ENCODE peak calls at places on chromosomes 2 and 18, in eight cellular contexts. One of them, this sample, is unnamed.

GRCh38 chr2:31812051-31812798 is 198.6 kb downstream of the MEMO1 start:
- DNase-seq in HFF-Myc: no peak
- DNase-seq in mesothelial cell of epicardium: no peak
- DNase-seq in right lobe of liver: peak; percentile 56
- DNase-seq in activated CD8-positive, alpha-beta memory T cell treated with anti-CD3 and anti-CD28 coated beads for 48 hours: no peak
- DNase-seq in astrocyte: no peak
- DNase-seq in NB4: peak; percentile 67
- DNase-seq in SK-MEL-5: no peak
- DNase-seq in this sample: no peak

GRCh38 chr2:62465741-62466500 is 40.1 kb downstream of the TMEM17 start:
- DNase-seq in HFF-Myc: no peak
- DNase-seq in NB4: peak; percentile 37
- DNase-seq in astrocyte: peak; percentile 6
- DNase-seq in mesothelial cell of epicardium: no peak
- DNase-seq in right lobe of liver: no peak
- DNase-seq in activated CD8-positive, alpha-beta memory T cell treated with anti-CD3 and anti-CD28 coated beads for 48 hours: no peak
- DNase-seq in SK-MEL-5: no peak
- DNase-seq in this sample: no peak

GRCh38 chr2:168705534-168706470 is 96.6 kb upstream of the NOSTRIN start:
- DNase-seq in NB4: peak; percentile 57
- DNase-seq in HFF-Myc: no peak
- DNase-seq in SK-MEL-5: peak; percentile 54
- DNase-seq in mesothelial cell of epicardium: no peak
- DNase-seq in astrocyte: no peak
- DNase-seq in right lobe of liver: no peak
- DNase-seq in activated CD8-positive, alpha-beta memory T cell treated with anti-CD3 and anti-CD28 coated beads for 48 hours: no peak
- DNase-seq in this sample: no peak

GRCh38 chr18:14577971-14578370 is 34.6 kb upstream of the POTEC start:
- DNase-seq in NB4: no peak
- DNase-seq in astrocyte: no peak
- DNase-seq in SK-MEL-5: no peak
- DNase-seq in HFF-Myc: no peak
- DNase-seq in right lobe of liver: no peak
- DNase-seq in mesothelial cell of epicardium: no peak
- DNase-seq in activated CD8-positive, alpha-beta memory T cell treated with anti-CD3 and anti-CD28 coated beads for 48 hours: no peak
- DNase-seq in this sample: no peak

GRCh38 chr2:172829229-172829628 is 93.6 kb downstream of the RAPGEF4 start:
- DNase-seq in right lobe of liver: no peak
- DNase-seq in mesothelial cell of epicardium: no peak
- DNase-seq in HFF-Myc: no peak
- DNase-seq in activated CD8-positive, alpha-beta memory T cell treated with anti-CD3 and anti-CD28 coated beads for 48 hours: no peak
- DNase-seq in SK-MEL-5: no peak
- DNase-seq in astrocyte: peak; percentile 94
- DNase-seq in NB4: no peak
- DNase-seq in this sample: no peak

GRCh38 chr2:219637842-219638185 is 10.4 kb downstream of the SLC4A3 start:
- DNase-seq in right lobe of liver: no peak
- DNase-seq in HFF-Myc: no peak
- DNase-seq in NB4: no peak
- DNase-seq in mesothelial cell of epicardium: no peak
- DNase-seq in SK-MEL-5: no peak
- DNase-seq in astrocyte: no peak
- DNase-seq in activated CD8-positive, alpha-beta memory T cell treated with anti-CD3 and anti-CD28 coated beads for 48 hours: no peak
- DNase-seq in this sample: no peak

GRCh38 chr2:98436734-98437133 is 7.9 kb upstream of the INPP4A start:
- DNase-seq in NB4: peak; percentile 45
- DNase-seq in HFF-Myc: no peak
- DNase-seq in astrocyte: no peak
- DNase-seq in activated CD8-positive, alpha-beta memory T cell treated with anti-CD3 and anti-CD28 coated beads for 48 hours: no peak
- DNase-seq in right lobe of liver: no peak
- DNase-seq in SK-MEL-5: no peak
- DNase-seq in mesothelial cell of epicardium: no peak
- DNase-seq in this sample: no peak

GRCh38 chr18:55088000-55088401 is 128.7 kb upstream of the CCDC68 start:
- DNase-seq in SK-MEL-5: no peak
- DNase-seq in NB4: no peak
- DNase-seq in right lobe of liver: no peak
- DNase-seq in activated CD8-positive, alpha-beta memory T cell treated with anti-CD3 and anti-CD28 coated beads for 48 hours: no peak
- DNase-seq in HFF-Myc: no peak
- DNase-seq in astrocyte: peak; percentile 49
- DNase-seq in mesothelial cell of epicardium: no peak
- DNase-seq in this sample: no peak

GRCh38 chr18:76446746-76447267 is 48.2 kb downstream of the ZNF516 start:
- DNase-seq in HFF-Myc: no peak
- DNase-seq in astrocyte: no peak
- DNase-seq in SK-MEL-5: no peak
- DNase-seq in mesothelial cell of epicardium: no peak
- DNase-seq in right lobe of liver: no peak
- DNase-seq in activated CD8-positive, alpha-beta memory T cell treated with anti-CD3 and anti-CD28 coated beads for 48 hours: no peak
- DNase-seq in NB4: no peak
- DNase-seq in this sample: no peak

GRCh38 chr2:196266855-196267254 is 95.5 kb upstream of the STK17B start:
- DNase-seq in right lobe of liver: no peak
- DNase-seq in SK-MEL-5: no peak
- DNase-seq in astrocyte: no peak
- DNase-seq in NB4: peak; percentile 30
- DNase-seq in activated CD8-positive, alpha-beta memory T cell treated with anti-CD3 and anti-CD28 coated beads for 48 hours: no peak
- DNase-seq in mesothelial cell of epicardium: no peak
- DNase-seq in HFF-Myc: no peak
- DNase-seq in this sample: no peak

GRCh38 chr18:77090546-77091200 is 41.9 kb downstream of the MBP start:
- DNase-seq in astrocyte: no peak
- DNase-seq in right lobe of liver: no peak
- DNase-seq in HFF-Myc: no peak
- DNase-seq in NB4: no peak
- DNase-seq in mesothelial cell of epicardium: no peak
- DNase-seq in SK-MEL-5: no peak
- DNase-seq in activated CD8-positive, alpha-beta memory T cell treated with anti-CD3 and anti-CD28 coated beads for 48 hours: no peak
- DNase-seq in this sample: no peak

GRCh38 chr2:2848621-2849443 is 517.8 kb upstream of the MYT1L start:
- DNase-seq in SK-MEL-5: no peak
- DNase-seq in NB4: no peak
- DNase-seq in astrocyte: no peak
- DNase-seq in HFF-Myc: no peak
- DNase-seq in activated CD8-positive, alpha-beta memory T cell treated with anti-CD3 and anti-CD28 coated beads for 48 hours: no peak
- DNase-seq in right lobe of liver: no peak
- DNase-seq in mesothelial cell of epicardium: no peak
- DNase-seq in this sample: peak; percentile 91

GRCh38 chr2:25339791-25340339 is 1.9 kb downstream of the DNMT3A start:
- DNase-seq in astrocyte: no peak
- DNase-seq in NB4: no peak
- DNase-seq in HFF-Myc: no peak
- DNase-seq in mesothelial cell of epicardium: no peak
- DNase-seq in activated CD8-positive, alpha-beta memory T cell treated with anti-CD3 and anti-CD28 coated beads for 48 hours: no peak
- DNase-seq in SK-MEL-5: no peak
- DNase-seq in right lobe of liver: peak; percentile 69
- DNase-seq in this sample: peak; percentile 60

GRCh38 chr2:240379089-240379636 is 56.3 kb upstream of the GPC1 start:
- DNase-seq in astrocyte: no peak
- DNase-seq in right lobe of liver: no peak
- DNase-seq in NB4: no peak
- DNase-seq in SK-MEL-5: no peak
- DNase-seq in HFF-Myc: no peak
- DNase-seq in mesothelial cell of epicardium: no peak
- DNase-seq in activated CD8-positive, alpha-beta memory T cell treated with anti-CD3 and anti-CD28 coated beads for 48 hours: no peak
- DNase-seq in this sample: no peak

This sample was measured in WERI-Rb-1.